ENCODE peak calls at places on chromosomes 2 and 18, in four cellular contexts. Y is HepG2, P is HCT116, O is K562. V is an unnamed sample. For H3K4me1, the result is how much of the 10 kb centered on the place peaks cover.

GRCh38 chr2:223247136-223247535 is 195.1 kb downstream of the KCNE4 start:
- DNase-seq in Y (peak), P (peak), O (peak), V (no peak)

GRCh38 chr2:11494310-11494709 is 28.3 kb upstream of the E2F6 start:
- DNase-seq in Y (no peak), P (no peak), O (no peak), V (no peak)

GRCh38 chr18:63457987-63458386 is 18.8 kb upstream of the SERPINB5 start:
- DNase-seq in Y (no peak), P (no peak), O (no peak), V (no peak)

GRCh38 chr2:186348200-186348599 is 137.9 kb upstream of the ZC3H15 start:
- DNase-seq in Y (no peak), P (no peak), O (no peak), V (no peak)

GRCh38 chr2:128714285-128714684 is 395.6 kb upstream of the HS6ST1 start:
- DNase-seq in Y (no peak), P (no peak), O (no peak), V (no peak)

GRCh38 chr2:96604104-96604503 is 34.0 kb downstream of the KANSL3 start:
- DNase-seq in Y (peak), P (no peak), O (no peak), V (no peak)

GRCh38 chr2:149070681-149071355 is 32.3 kb downstream of the LYPD6B start:
- DNase-seq in Y (no peak), P (no peak), O (no peak), V (no peak)

GRCh38 chr18:27213123-27213717 is 28.1 kb upstream of the CHST9 start:
- DNase-seq in Y (no peak), P (no peak), O (no peak), V (no peak)

GRCh38 chr2:4549811-4550210 is 846.4 kb downstream of the DCDC2C start:
- DNase-seq in Y (no peak), P (no peak), O (no peak), V (no peak)

GRCh38 chr2:134020608-134021007 is 233.3 kb upstream of the MGAT5 start:
- DNase-seq in Y (no peak), P (no peak), O (no peak), V (no peak)

GRCh38 chr2:121561617-121562268 is 31.1 kb downstream of the RNU4ATAC start:
- DNase-seq in Y (no peak), P (no peak), O (no peak), V (no peak)

GRCh38 chr2:6770006-6770405 is 95.7 kb downstream of the CMPK2 start:
- DNase-seq in Y (no peak), P (no peak), O (no peak), V (no peak)

GRCh38 chr2:127084611-127085031 is 22.3 kb downstream of the BIN1 start:
- DNase-seq in Y (no peak), P (no peak), O (no peak), V (no peak)

GRCh38 chr2:184517402-184517801 is 80.9 kb upstream of the ZNF804A start:
- DNase-seq in Y (no peak), P (no peak), O (no peak), V (no peak)

GRCh38 chr18:58174285-58174684 is 130.3 kb downstream of the NEDD4L start:
- DNase-seq in Y (no peak), P (no peak), O (no peak), V (no peak)

GRCh38 chr2:174561283-174562275 is 36.0 kb downstream of the WIPF1 start:
- DNase-seq in Y (no peak), P (no peak), O (no peak), V (no peak)

GRCh38 chr18:50158866-50159653 is 35.9 kb downstream of the MYO5B start:
- DNase-seq in Y (no peak), P (no peak), O (no peak), V (no peak)

GRCh38 chr2:226965376-226965775 is 129.5 kb downstream of the RHBDD1 start:
- DNase-seq in Y (no peak), P (no peak), O (no peak), V (no peak)

GRCh38 chr2:226962374-226962773 is 126.5 kb downstream of the RHBDD1 start:
- DNase-seq in Y (no peak), P (no peak), O (no peak), V (no peak)

GRCh38 chr2:226959418-226959817 is 123.6 kb downstream of the RHBDD1 start:
- DNase-seq in Y (no peak), P (no peak), O (no peak), V (no peak)

GRCh38 chr2:226969412-226969811 is 133.6 kb downstream of the RHBDD1 start:
- DNase-seq in Y (no peak), P (no peak), O (no peak), V (no peak)

DNA sequence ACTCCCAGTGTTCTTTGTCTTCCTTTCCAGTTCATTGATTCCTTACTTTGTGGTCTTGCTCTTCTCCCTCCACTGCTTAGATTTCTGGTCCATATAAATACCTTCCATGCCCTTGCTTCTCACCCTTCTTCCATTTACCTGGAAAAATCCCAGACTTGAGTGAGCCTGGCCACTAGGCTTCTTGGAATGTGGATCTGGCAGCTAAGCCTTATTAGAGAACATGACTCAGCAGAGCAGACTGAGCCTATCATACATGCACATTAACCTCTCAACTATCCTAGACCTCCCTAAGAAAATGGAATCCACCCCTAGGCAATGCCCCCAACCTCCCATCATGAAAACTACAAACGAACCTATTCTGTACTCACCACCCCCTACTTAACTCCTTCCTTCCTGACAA is 127.7 kb downstream of the RHBDD1 start:
- DNase-seq in Y (no peak), P (peak), O (no peak), V (no peak)
- TF ChIP-seq TCF7L2 in Y (no peak), P (no peak), O (no peak), V (no peak)

GRCh38 chr18:53644799-53645471 is 579.5 kb downstream of the MBD2 start:
- DNase-seq in Y (no peak), P (no peak), O (no peak), V (no peak)

GRCh38 chr18:53639696-53640095 is 584.8 kb downstream of the MBD2 start:
- DNase-seq in Y (no peak), P (no peak), O (no peak), V (no peak)
- H3K27ac ChIP-seq in Y (no peak), P (no peak), O (no peak), V (no peak)

DNA sequence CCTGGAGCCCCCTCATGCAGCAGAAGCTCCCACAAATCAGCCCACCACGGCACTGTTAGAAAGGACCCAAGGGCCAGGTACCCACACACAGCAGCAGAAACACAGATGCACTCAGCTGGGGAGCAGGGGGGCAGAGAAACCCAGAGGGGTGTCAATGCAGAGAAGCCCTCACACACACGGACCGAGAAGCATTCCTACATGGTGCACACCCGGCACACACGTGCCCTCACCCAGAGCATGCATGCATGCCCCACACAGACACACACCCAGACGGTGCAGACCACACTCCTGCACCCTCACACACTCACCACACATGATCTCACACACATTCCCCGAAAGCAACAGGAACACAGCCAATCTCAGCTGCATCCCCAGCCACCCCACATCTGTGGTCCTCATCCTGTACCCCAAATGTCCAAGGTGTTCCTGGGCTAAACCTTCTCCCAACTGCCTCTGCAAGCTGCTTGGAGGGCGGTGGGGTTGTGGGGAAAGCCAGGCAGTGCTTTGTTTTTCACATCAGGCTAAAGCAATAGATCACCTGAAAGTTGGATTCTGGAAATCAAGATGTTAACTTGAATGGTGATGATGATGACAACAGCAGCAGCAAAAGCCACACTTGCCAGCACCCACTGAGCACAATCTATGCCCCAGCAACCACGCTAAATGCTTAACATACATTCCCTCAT is 102.3 kb downstream of the ZFP36L2 start:
- DNase-seq in Y (no peak), P (no peak), O (no peak), V (no peak)
- H3K4me1 ChIP-seq in Y (under half), P (under half), O (under half), V (under half)

DNA sequence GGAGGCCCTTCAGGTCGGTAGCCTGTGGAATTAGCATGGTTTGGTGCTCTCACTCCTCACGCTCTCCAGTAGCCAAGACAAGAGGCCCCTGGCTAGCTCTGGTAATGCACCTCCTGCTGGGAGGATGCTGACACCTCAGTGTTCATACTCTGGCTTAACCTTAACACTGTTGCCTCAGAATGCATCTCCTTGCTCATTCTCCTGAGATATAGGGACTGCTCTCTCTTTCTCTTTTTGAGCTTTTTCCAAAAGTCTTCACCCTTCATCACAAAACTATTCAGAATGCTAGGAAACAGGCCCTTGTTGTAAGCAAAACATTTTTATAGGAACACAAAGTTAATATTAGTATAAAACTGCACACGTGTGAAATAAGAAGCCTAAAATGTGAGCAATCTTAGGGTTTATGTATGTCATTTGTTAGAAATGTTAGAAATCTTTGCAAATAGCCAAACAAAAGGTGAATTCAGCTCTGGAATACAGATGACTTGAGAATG is 17.3 kb upstream of the IMPA2 start:
- DNase-seq in Y (no peak), P (no peak), O (peak), V (no peak)
- TF ChIP-seq TCF7L2 in Y (no peak), P (no peak), O (no peak), V (no peak)

GRCh38 chr2:145010635-145011034 is 490.7 kb upstream of the ZEB2 start:
- DNase-seq in Y (no peak), P (no peak), O (no peak), V (no peak)

GRCh38 chr2:145015561-145015960 is 495.6 kb upstream of the ZEB2 start:
- DNase-seq in Y (no peak), P (no peak), O (no peak), V (no peak)

GRCh38 chr2:145016711-145017110 is 496.8 kb upstream of the ZEB2 start:
- DNase-seq in Y (no peak), P (no peak), O (no peak), V (no peak)

GRCh38 chr2:145012806-145013205 is 492.9 kb upstream of the ZEB2 start:
- DNase-seq in Y (no peak), P (no peak), O (no peak), V (no peak)

GRCh38 chr2:145012214-145012670 is 492.3 kb upstream of the ZEB2 start:
- DNase-seq in Y (no peak), P (no peak), O (no peak), V (no peak)
- H3K27ac ChIP-seq in Y (no peak), P (no peak), O (no peak), V (no peak)

GRCh38 chr18:35458677-35459441 is 38.9 kb downstream of the INO80C start:
- DNase-seq in Y (peak), P (peak), O (peak), V (peak)

GRCh38 chr18:35463050-35463449 is 34.7 kb downstream of the INO80C start:
- DNase-seq in Y (no peak), P (no peak), O (peak), V (no peak)

GRCh38 chr18:35458271-35458670 is 39.5 kb downstream of the INO80C start:
- DNase-seq in Y (peak), P (no peak), O (no peak), V (no peak)

GRCh38 chr18:35459997-35460396 is 37.8 kb downstream of the INO80C start:
- DNase-seq in Y (no peak), P (no peak), O (no peak), V (no peak)

DNA sequence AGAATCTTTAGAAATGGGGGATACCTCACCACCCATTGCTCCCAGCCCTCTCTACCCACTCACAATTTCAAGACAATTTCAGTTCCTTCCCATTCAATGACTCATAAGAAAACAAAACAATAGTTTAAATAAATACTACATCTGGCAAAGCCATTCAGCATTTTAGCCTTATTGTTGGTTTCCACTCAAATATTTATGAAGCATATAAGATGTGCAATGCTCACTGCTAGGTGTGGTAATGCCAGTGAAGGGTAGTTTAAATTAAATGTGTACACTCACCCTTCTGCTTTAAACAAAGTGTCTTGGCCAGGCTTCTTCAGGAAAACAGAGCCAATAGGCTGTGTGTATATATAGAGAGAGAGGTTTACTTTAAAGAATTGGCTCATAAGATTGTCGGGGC is 37.0 kb downstream of the INO80C start:
- DNase-seq in Y (no peak), P (no peak), O (no peak), V (peak)
- H3K4me1 ChIP-seq in Y (under half), P (under half), O (half or more), V (under half)

GRCh38 chr18:61991201-61991600 is 98.4 kb upstream of the RNF152 start:
- DNase-seq in Y (no peak), P (no peak), O (no peak), V (no peak)
- TF ChIP-seq TCF7L2 in Y (no peak), P (no peak), O (no peak), V (no peak)

DNA sequence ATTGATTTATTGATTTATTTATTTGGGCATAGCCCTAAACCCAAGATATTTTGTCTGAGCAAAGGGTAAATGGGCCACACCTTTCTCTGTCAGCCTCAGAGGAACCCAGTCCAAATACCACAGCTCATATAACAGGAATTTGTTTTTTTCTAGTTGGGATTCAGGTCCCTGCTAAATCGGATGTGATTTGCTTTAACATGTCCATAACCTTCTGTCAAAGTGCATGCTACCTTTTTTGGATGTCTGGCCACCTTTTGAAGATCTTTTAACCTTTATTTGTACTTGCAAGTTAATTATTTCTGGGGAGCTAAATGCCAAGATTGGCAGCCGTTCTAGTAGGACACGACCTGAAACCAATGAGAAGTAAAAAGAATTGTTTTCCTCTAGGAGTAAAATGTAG is 303.2 kb upstream of the UBE2E3 start:
- DNase-seq in Y (no peak), P (no peak), O (no peak), V (no peak)
- H3K27ac ChIP-seq in Y (no peak), P (no peak), O (no peak), V (no peak)

DNA sequence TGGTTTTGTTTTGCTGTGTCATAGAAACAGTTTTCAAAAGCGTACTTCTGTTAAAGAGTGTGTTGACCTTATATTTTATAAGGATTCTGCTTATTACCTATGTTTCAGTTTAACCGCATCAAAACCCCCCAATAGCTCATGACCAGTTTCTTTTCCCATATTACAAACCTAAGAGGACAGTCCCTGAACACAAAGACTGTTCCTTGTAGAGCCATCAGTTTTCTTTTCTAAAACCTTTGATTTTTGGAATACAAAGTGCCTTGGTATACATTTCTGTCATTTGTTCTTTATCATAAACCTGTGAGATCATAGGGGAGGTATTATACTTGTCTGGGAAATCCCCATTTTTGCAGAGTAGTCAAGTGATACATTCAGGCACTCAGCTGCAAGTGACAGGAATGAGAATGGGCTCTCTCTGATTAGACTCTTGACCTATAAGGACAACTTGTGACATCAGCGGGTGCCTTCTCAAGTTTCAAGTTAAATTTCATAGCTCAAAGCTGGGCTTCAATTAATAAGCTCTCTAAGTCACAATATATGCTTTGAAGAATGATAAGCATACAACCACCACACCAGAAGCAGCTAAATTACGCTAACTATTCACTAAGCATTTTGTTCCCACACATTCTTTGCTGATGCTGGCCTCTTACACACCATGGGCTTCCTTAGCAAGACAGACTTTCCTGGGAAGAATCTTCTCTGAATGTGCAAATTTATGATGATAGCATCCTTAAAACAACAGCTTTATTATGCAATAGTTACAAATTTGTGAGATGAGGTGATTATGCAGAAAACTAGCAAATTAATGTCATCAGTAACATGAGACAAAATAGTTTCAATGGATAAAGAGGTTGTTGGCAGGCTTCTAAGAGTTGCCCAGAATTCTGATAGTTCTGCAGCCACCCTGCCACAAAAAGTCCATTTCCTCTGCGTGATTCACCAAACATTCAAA is 97.5 kb upstream of the CD302 start:
- DNase-seq in Y (no peak), P (no peak), O (no peak), V (no peak)
- H3K4me1 ChIP-seq in Y (under half), P (under half), O (under half), V (under half)

GRCh38 chr2:33136056-33136455 is 189.3 kb downstream of the LTBP1 start:
- DNase-seq in Y (no peak), P (no peak), O (no peak), V (no peak)

GRCh38 chr2:33135645-33136044 is 188.9 kb downstream of the LTBP1 start:
- DNase-seq in Y (no peak), P (no peak), O (no peak), V (no peak)

GRCh38 chr2:33133436-33133835 is 186.7 kb downstream of the LTBP1 start:
- DNase-seq in Y (no peak), P (no peak), O (peak), V (no peak)

GRCh38 chr2:33134086-33134763 is 187.5 kb downstream of the LTBP1 start:
- DNase-seq in Y (peak), P (peak), O (peak), V (peak)

GRCh38 chr2:33134764-33135560 is 188.2 kb downstream of the LTBP1 start:
- DNase-seq in Y (no peak), P (no peak), O (peak), V (no peak)
- TF ChIP-seq TCF7L2 in Y (no peak), P (no peak), O (no peak), V (no peak)

V was measured in Panc1.